ENCODE peak calls at places on chromosomes 7 and 10, in ten cellular contexts. One of them, this sample, is unnamed. For H3K27me3, the result is how much of the 10 kb centered on the place peaks cover.

GRCh38 chr10:66627156-66627555 is 298.7 kb upstream of the LRRTM3 start:
- DNase-seq in mesendoderm: peak
- DNase-seq in PC-3: peak
- DNase-seq in CD4-positive, alpha-beta T cell: no peak
- DNase-seq in Peyer's patch: no peak
- DNase-seq in CD4-positive, alpha-beta memory T cell: no peak
- DNase-seq in uterus: no peak
- DNase-seq in astrocyte: no peak
- DNase-seq in lung: no peak
- DNase-seq in transverse colon: no peak
- DNase-seq in this sample: no peak

GRCh38 chr10:74114041-74114448 is 36.6 kb downstream of the AP3M1 start:
- DNase-seq in transverse colon: no peak
- DNase-seq in lung: no peak
- DNase-seq in mesendoderm: no peak
- DNase-seq in uterus: no peak
- DNase-seq in CD4-positive, alpha-beta T cell: no peak
- DNase-seq in PC-3: no peak
- DNase-seq in astrocyte: no peak
- DNase-seq in Peyer's patch: no peak
- DNase-seq in CD4-positive, alpha-beta memory T cell: no peak
- DNase-seq in this sample: no peak

GRCh38 chr10:31381171-31381570 is 62.2 kb downstream of the ZEB1 start:
- DNase-seq in mesendoderm: no peak
- DNase-seq in CD4-positive, alpha-beta T cell: no peak
- DNase-seq in PC-3: no peak
- DNase-seq in transverse colon: no peak
- DNase-seq in astrocyte: no peak
- DNase-seq in uterus: no peak
- DNase-seq in CD4-positive, alpha-beta memory T cell: no peak
- DNase-seq in lung: no peak
- DNase-seq in Peyer's patch: no peak
- DNase-seq in this sample: no peak

GRCh38 chr7:75531359-75531821 is 39.3 kb downstream of the SPDYE5 start:
- DNase-seq in CD4-positive, alpha-beta T cell: no peak
- DNase-seq in uterus: no peak
- DNase-seq in lung: no peak
- DNase-seq in mesendoderm: peak
- DNase-seq in transverse colon: no peak
- DNase-seq in astrocyte: no peak
- DNase-seq in Peyer's patch: no peak
- DNase-seq in PC-3: peak
- DNase-seq in CD4-positive, alpha-beta memory T cell: no peak
- DNase-seq in this sample: no peak

GRCh38 chr10:117925369-117925768 is 121.4 kb downstream of the RAB11FIP2 start:
- DNase-seq in transverse colon: no peak
- DNase-seq in CD4-positive, alpha-beta T cell: no peak
- DNase-seq in PC-3: no peak
- DNase-seq in Peyer's patch: no peak
- DNase-seq in uterus: no peak
- DNase-seq in lung: no peak
- DNase-seq in astrocyte: no peak
- DNase-seq in CD4-positive, alpha-beta memory T cell: no peak
- DNase-seq in mesendoderm: no peak
- DNase-seq in this sample: no peak

GRCh38 chr7:68573271-68574000 is 1024.8 kb upstream of the AUTS2 start:
- DNase-seq in mesendoderm: no peak
- DNase-seq in lung: no peak
- DNase-seq in CD4-positive, alpha-beta memory T cell: no peak
- DNase-seq in uterus: no peak
- DNase-seq in CD4-positive, alpha-beta T cell: no peak
- DNase-seq in Peyer's patch: no peak
- DNase-seq in PC-3: no peak
- DNase-seq in transverse colon: no peak
- DNase-seq in astrocyte: no peak
- DNase-seq in this sample: no peak

GRCh38 chr7:727104-727805 is at the start of gene PRKAR1B:
- DNase-seq in CD4-positive, alpha-beta memory T cell: no peak
- DNase-seq in uterus: no peak
- DNase-seq in mesendoderm: no peak
- DNase-seq in CD4-positive, alpha-beta T cell: no peak
- DNase-seq in lung: no peak
- DNase-seq in transverse colon: peak
- DNase-seq in astrocyte: no peak
- DNase-seq in Peyer's patch: peak
- DNase-seq in PC-3: peak
- DNase-seq in this sample: no peak

GRCh38 chr10:103197177-103197576 is 4.1 kb upstream of the NT5C2 start:
- DNase-seq in CD4-positive, alpha-beta memory T cell: no peak
- DNase-seq in transverse colon: no peak
- DNase-seq in CD4-positive, alpha-beta T cell: no peak
- DNase-seq in astrocyte: peak
- DNase-seq in PC-3: peak
- DNase-seq in mesendoderm: peak
- DNase-seq in Peyer's patch: no peak
- DNase-seq in uterus: no peak
- DNase-seq in lung: peak
- DNase-seq in this sample: peak

GRCh38 chr7:116503835-116504234 is 4.3 kb downstream of the CAV2 start:
- DNase-seq in mesendoderm: no peak
- DNase-seq in lung: no peak
- DNase-seq in CD4-positive, alpha-beta T cell: no peak
- DNase-seq in CD4-positive, alpha-beta memory T cell: no peak
- DNase-seq in uterus: no peak
- DNase-seq in Peyer's patch: no peak
- DNase-seq in transverse colon: no peak
- DNase-seq in astrocyte: no peak
- DNase-seq in PC-3: no peak
- DNase-seq in this sample: no peak

GRCh38 chr7:116502201-116503096 is 2.9 kb downstream of the CAV2 start:
- DNase-seq in CD4-positive, alpha-beta T cell: no peak
- DNase-seq in lung: no peak
- DNase-seq in mesendoderm: no peak
- DNase-seq in Peyer's patch: no peak
- DNase-seq in PC-3: no peak
- DNase-seq in transverse colon: no peak
- DNase-seq in uterus: no peak
- DNase-seq in CD4-positive, alpha-beta memory T cell: no peak
- DNase-seq in astrocyte: no peak
- DNase-seq in this sample: no peak

GRCh38 chr7:116505823-116506222 is 6.3 kb downstream of the CAV2 start:
- DNase-seq in Peyer's patch: no peak
- DNase-seq in CD4-positive, alpha-beta memory T cell: no peak
- DNase-seq in astrocyte: no peak
- DNase-seq in transverse colon: no peak
- DNase-seq in CD4-positive, alpha-beta T cell: no peak
- DNase-seq in uterus: no peak
- DNase-seq in mesendoderm: no peak
- DNase-seq in lung: no peak
- DNase-seq in PC-3: no peak
- DNase-seq in this sample: no peak

GRCh38 chr7:116501425-116502167 is 2.1 kb downstream of the CAV2 start:
- DNase-seq in lung: no peak
- DNase-seq in uterus: peak
- DNase-seq in PC-3: peak
- DNase-seq in transverse colon: no peak
- DNase-seq in astrocyte: peak
- DNase-seq in CD4-positive, alpha-beta T cell: no peak
- DNase-seq in Peyer's patch: no peak
- DNase-seq in mesendoderm: no peak
- DNase-seq in CD4-positive, alpha-beta memory T cell: no peak
- DNase-seq in this sample: peak

GRCh38 chr7:116505278-116505677 is 5.7 kb downstream of the CAV2 start:
- DNase-seq in Peyer's patch: no peak
- DNase-seq in PC-3: no peak
- DNase-seq in lung: no peak
- DNase-seq in CD4-positive, alpha-beta memory T cell: no peak
- DNase-seq in transverse colon: no peak
- DNase-seq in mesendoderm: no peak
- DNase-seq in CD4-positive, alpha-beta T cell: no peak
- DNase-seq in astrocyte: no peak
- DNase-seq in uterus: no peak
- DNase-seq in this sample: no peak
- H3K27ac ChIP-seq in Peyer's patch: no peak
- H3K27ac ChIP-seq in PC-3: no peak
- H3K27ac ChIP-seq in lung: peak
- H3K27ac ChIP-seq in CD4-positive, alpha-beta memory T cell: no peak
- H3K27ac ChIP-seq in transverse colon: peak
- H3K27ac ChIP-seq in mesendoderm: no peak
- H3K27ac ChIP-seq in CD4-positive, alpha-beta T cell: no peak
- H3K27ac ChIP-seq in astrocyte: no peak
- H3K27ac ChIP-seq in uterus: peak
- H3K27ac ChIP-seq in this sample: no peak

GRCh38 chr7:142567201-142567600 is 182.1 kb upstream of the PRSS1 start:
- DNase-seq in mesendoderm: no peak
- DNase-seq in astrocyte: no peak
- DNase-seq in transverse colon: no peak
- DNase-seq in PC-3: no peak
- DNase-seq in CD4-positive, alpha-beta T cell: no peak
- DNase-seq in CD4-positive, alpha-beta memory T cell: no peak
- DNase-seq in lung: no peak
- DNase-seq in uterus: no peak
- DNase-seq in Peyer's patch: no peak
- DNase-seq in this sample: no peak
- H3K27me3 ChIP-seq in mesendoderm: under half
- H3K27me3 ChIP-seq in astrocyte: under half
- H3K27me3 ChIP-seq in transverse colon: under half
- H3K27me3 ChIP-seq in PC-3: under half
- H3K27me3 ChIP-seq in CD4-positive, alpha-beta T cell: under half
- H3K27me3 ChIP-seq in CD4-positive, alpha-beta memory T cell: under half
- H3K27me3 ChIP-seq in lung: under half
- H3K27me3 ChIP-seq in uterus: under half
- H3K27me3 ChIP-seq in Peyer's patch: under half
- H3K27me3 ChIP-seq in this sample: under half

GRCh38 chr10:120684211-120684610 is 167.0 kb upstream of the WDR11 start:
- DNase-seq in CD4-positive, alpha-beta T cell: no peak
- DNase-seq in astrocyte: no peak
- DNase-seq in mesendoderm: peak
- DNase-seq in lung: no peak
- DNase-seq in PC-3: no peak
- DNase-seq in CD4-positive, alpha-beta memory T cell: no peak
- DNase-seq in Peyer's patch: no peak
- DNase-seq in uterus: no peak
- DNase-seq in transverse colon: no peak
- DNase-seq in this sample: no peak
- H3K27ac ChIP-seq in CD4-positive, alpha-beta T cell: no peak
- H3K27ac ChIP-seq in astrocyte: no peak
- H3K27ac ChIP-seq in mesendoderm: peak
- H3K27ac ChIP-seq in lung: no peak
- H3K27ac ChIP-seq in PC-3: no peak
- H3K27ac ChIP-seq in CD4-positive, alpha-beta memory T cell: no peak
- H3K27ac ChIP-seq in Peyer's patch: no peak
- H3K27ac ChIP-seq in uterus: no peak
- H3K27ac ChIP-seq in transverse colon: no peak
- H3K27ac ChIP-seq in this sample: no peak

DNA sequence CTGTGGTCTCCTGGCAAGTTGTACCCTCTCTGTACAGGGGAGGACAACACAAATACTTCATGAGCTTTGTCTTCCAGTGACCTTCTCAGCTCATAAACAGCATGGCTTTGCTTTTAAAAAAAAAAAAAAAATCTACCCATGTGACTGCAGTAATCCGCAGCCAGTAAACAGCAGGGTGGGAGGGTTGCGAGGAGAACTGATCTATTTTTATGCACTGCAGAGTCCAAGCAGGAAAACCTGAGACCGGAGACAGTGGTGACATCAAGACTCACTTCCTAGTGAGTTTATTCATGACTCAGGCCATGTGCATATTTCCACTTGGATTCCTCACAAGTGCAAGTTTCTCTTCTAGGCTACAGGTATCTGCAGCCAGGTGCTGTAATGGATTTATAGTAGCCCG is 127.9 kb downstream of the NRF1 start:
- DNase-seq in CD4-positive, alpha-beta memory T cell: no peak
- DNase-seq in transverse colon: no peak
- DNase-seq in Peyer's patch: no peak
- DNase-seq in astrocyte: peak
- DNase-seq in lung: no peak
- DNase-seq in PC-3: peak
- DNase-seq in CD4-positive, alpha-beta T cell: no peak
- DNase-seq in mesendoderm: no peak
- DNase-seq in uterus: no peak
- DNase-seq in this sample: peak
- H3K27me3 ChIP-seq in CD4-positive, alpha-beta memory T cell: under half
- H3K27me3 ChIP-seq in transverse colon: under half
- H3K27me3 ChIP-seq in Peyer's patch: under half
- H3K27me3 ChIP-seq in astrocyte: under half
- H3K27me3 ChIP-seq in lung: under half
- H3K27me3 ChIP-seq in PC-3: under half
- H3K27me3 ChIP-seq in CD4-positive, alpha-beta T cell: under half
- H3K27me3 ChIP-seq in mesendoderm: under half
- H3K27me3 ChIP-seq in uterus: under half
- H3K27me3 ChIP-seq in this sample: under half

GRCh38 chr10:43230101-43230908 is 36.6 kb downstream of the RASGEF1A start:
- DNase-seq in uterus: peak
- DNase-seq in mesendoderm: no peak
- DNase-seq in PC-3: no peak
- DNase-seq in transverse colon: peak
- DNase-seq in CD4-positive, alpha-beta memory T cell: no peak
- DNase-seq in lung: no peak
- DNase-seq in CD4-positive, alpha-beta T cell: no peak
- DNase-seq in astrocyte: no peak
- DNase-seq in Peyer's patch: peak
- DNase-seq in this sample: peak
- H3K27ac ChIP-seq in uterus: no peak
- H3K27ac ChIP-seq in mesendoderm: no peak
- H3K27ac ChIP-seq in PC-3: no peak
- H3K27ac ChIP-seq in transverse colon: no peak
- H3K27ac ChIP-seq in CD4-positive, alpha-beta memory T cell: no peak
- H3K27ac ChIP-seq in lung: no peak
- H3K27ac ChIP-seq in CD4-positive, alpha-beta T cell: no peak
- H3K27ac ChIP-seq in astrocyte: no peak
- H3K27ac ChIP-seq in Peyer's patch: peak
- H3K27ac ChIP-seq in this sample: no peak

GRCh38 chr7:25854608-25855497 is 297.1 kb upstream of the NFE2L3 start:
- DNase-seq in CD4-positive, alpha-beta memory T cell: no peak
- DNase-seq in mesendoderm: peak
- DNase-seq in CD4-positive, alpha-beta T cell: no peak
- DNase-seq in transverse colon: peak
- DNase-seq in PC-3: peak
- DNase-seq in lung: no peak
- DNase-seq in uterus: peak
- DNase-seq in Peyer's patch: peak
- DNase-seq in astrocyte: peak
- DNase-seq in this sample: peak
- H3K27me3 ChIP-seq in CD4-positive, alpha-beta memory T cell: half or more
- H3K27me3 ChIP-seq in mesendoderm: under half
- H3K27me3 ChIP-seq in CD4-positive, alpha-beta T cell: half or more
- H3K27me3 ChIP-seq in transverse colon: half or more
- H3K27me3 ChIP-seq in PC-3: under half
- H3K27me3 ChIP-seq in lung: under half
- H3K27me3 ChIP-seq in uterus: under half
- H3K27me3 ChIP-seq in Peyer's patch: under half
- H3K27me3 ChIP-seq in astrocyte: half or more
- H3K27me3 ChIP-seq in this sample: half or more

This sample was measured in body of pancreas.